ENCODE peak calls at places on chromosome 13, in four cellular contexts. P, W, X and Y are unnamed samples.

GRCh38 chr13:98880673-98881072 is 97.2 kb downstream of the DOCK9 start:
- DNase-seq in P (no peak), W (no peak), X (no peak), Y (peak)

GRCh38 chr13:24043590-24044350 is 116.8 kb upstream of the SPATA13 start:
- DNase-seq in W (no peak), X (no peak), P (no peak), Y (peak)

GRCh38 chr13:110813646-110814624 is 100.4 kb downstream of the ING1 start:
- DNase-seq in P (no peak), W (peak), X (no peak), Y (no peak)

GRCh38 chr13:99969934-99970760 is 1.4 kb downstream of the ZIC5 start:
- DNase-seq in W (peak), X (peak), P (no peak), Y (no peak)

GRCh38 chr13:28564030-28564429 is 69.1 kb upstream of the FLT1 start:
- DNase-seq in W (no peak), X (no peak), P (no peak), Y (no peak)

GRCh38 chr13:95585867-95586266 is 33.3 kb downstream of the CLDN10 start:
- DNase-seq in P (no peak), X (no peak), W (no peak), Y (no peak)

GRCh38 chr13:55418095-55418494 is 1722.6 kb upstream of the PRR20A start:
- DNase-seq in W (no peak), X (no peak), P (no peak), Y (no peak)

GRCh38 chr13:78978381-78978998 is 319.5 kb upstream of the OBI1 start:
- DNase-seq in W (peak), P (peak), X (peak), Y (peak)

GRCh38 chr13:43516401-43516826 is 270.4 kb downstream of the ENOX1 start:
- DNase-seq in P (no peak), X (no peak), W (no peak), Y (no peak)

GRCh38 chr13:54972838-54973237 is 1944.2 kb downstream of the OLFM4 start:
- DNase-seq in P (no peak), W (no peak), X (no peak), Y (no peak)

GRCh38 chr13:90485441-90485840 is 862.0 kb upstream of the MIR17HG start:
- DNase-seq in P (no peak), W (peak), X (no peak), Y (no peak)

GRCh38 chr13:80141114-80141849 is 199.6 kb downstream of the SPRY2 start:
- DNase-seq in P (no peak), X (no peak), W (no peak), Y (peak)

GRCh38 chr13:51041126-51041525 is 69.9 kb downstream of the C13orf42 start:
- DNase-seq in W (no peak), P (no peak), X (no peak), Y (no peak)

GRCh38 chr13:66809496-66809895 is 420.6 kb downstream of the PCDH9 start:
- DNase-seq in W (no peak), X (no peak), P (no peak), Y (no peak)

GRCh38 chr13:77056382-77056781 is 29.4 kb upstream of the FBXL3 start:
- DNase-seq in X (no peak), W (no peak), P (no peak), Y (no peak)

GRCh38 chr13:77053192-77053591 is 26.2 kb upstream of the FBXL3 start:
- DNase-seq in P (no peak), W (no peak), X (no peak), Y (no peak)

GRCh38 chr13:77056886-77057285 is 29.9 kb upstream of the FBXL3 start:
- DNase-seq in X (no peak), P (no peak), W (no peak), Y (no peak)

DNA sequence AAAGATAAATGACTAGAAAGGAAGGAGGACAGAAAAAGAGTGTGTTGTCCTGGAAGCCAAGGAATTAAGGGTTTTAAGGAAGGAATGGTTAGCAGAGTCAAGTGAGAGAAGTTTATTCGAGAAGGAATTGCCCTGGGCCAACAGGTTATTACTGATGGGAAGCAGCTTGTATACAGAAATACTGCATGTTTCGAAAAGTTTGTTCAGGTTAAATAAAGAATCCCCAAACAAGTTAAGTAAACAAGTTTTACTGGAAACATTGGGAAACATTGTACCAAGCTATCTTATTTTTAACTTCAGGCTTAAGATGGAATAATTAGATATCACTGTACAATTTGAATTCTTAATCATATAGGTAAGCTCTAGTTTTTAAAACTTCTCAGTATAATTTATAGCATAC is 28.2 kb upstream of the FBXL3 start:
- DNase-seq in P (no peak), X (no peak), W (no peak), Y (no peak)
- TF ChIP-seq POLR2A in P (no peak), X (no peak), W (no peak), Y (no peak)

GRCh38 chr13:61500176-61500575 is 84.5 kb upstream of the PCDH20 start:
- DNase-seq in X (no peak), P (no peak), W (no peak), Y (no peak)
- TF ChIP-seq MYC in X (no peak), P (no peak), W (no peak), Y (no peak)

GRCh38 chr13:48235814-48236135 is 2.8 kb downstream of the ITM2B start:
- DNase-seq in P (no peak), W (no peak), X (no peak), Y (no peak)

GRCh38 chr13:48233886-48234488 is 981 bp downstream of the ITM2B start:
- DNase-seq in P (peak), X (no peak), W (no peak), Y (no peak)

GRCh38 chr13:48234652-48235099 is 1.7 kb downstream of the ITM2B start:
- DNase-seq in P (no peak), X (no peak), W (no peak), Y (peak)

GRCh38 chr13:48236528-48237353 is 3.7 kb downstream of the ITM2B start:
- DNase-seq in W (no peak), X (peak), P (no peak), Y (peak)

GRCh38 chr13:48235100-48235813 is 2.3 kb downstream of the ITM2B start:
- DNase-seq in W (no peak), P (peak), X (peak), Y (peak)
- TF ChIP-seq POLR2A in W (no peak), P (no peak), X (no peak), Y (no peak)

GRCh38 chr13:107456431-107456830 is 758.9 kb downstream of the LIG4 start:
- DNase-seq in P (no peak), W (no peak), X (no peak), Y (peak)

GRCh38 chr13:107457686-107458085 is 757.6 kb downstream of the LIG4 start:
- DNase-seq in W (no peak), P (no peak), X (no peak), Y (peak)

GRCh38 chr13:107450931-107451330 is 764.4 kb downstream of the LIG4 start:
- DNase-seq in W (no peak), X (peak), P (no peak), Y (peak)

GRCh38 chr13:107450426-107450825 is 764.9 kb downstream of the LIG4 start:
- DNase-seq in P (no peak), X (no peak), W (no peak), Y (no peak)

DNA sequence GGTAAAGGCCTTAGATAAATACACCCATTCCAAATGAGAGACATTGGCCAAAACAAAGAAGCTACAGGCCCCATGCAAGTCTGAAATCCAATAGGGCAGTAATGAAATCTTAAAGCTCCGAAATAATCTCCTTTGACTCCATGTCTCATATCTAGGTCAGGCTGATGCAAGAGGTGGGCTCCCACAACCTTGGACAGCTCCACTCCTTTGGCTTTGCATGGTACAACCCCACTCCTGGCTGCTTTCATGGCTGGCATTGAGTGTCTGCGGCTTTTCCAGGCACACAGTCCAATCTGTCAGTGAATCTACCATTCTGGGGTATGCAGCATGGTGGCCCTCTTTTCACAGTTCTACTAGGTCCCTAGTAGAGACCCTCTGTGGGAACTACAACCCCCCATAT is 762.5 kb downstream of the LIG4 start:
- DNase-seq in W (no peak), P (no peak), X (no peak), Y (no peak)
- TF ChIP-seq MYC in W (no peak), P (no peak), X (no peak), Y (no peak)

GRCh38 chr13:113897161-113897560 is 33.3 kb upstream of the GAS6 start:
- DNase-seq in X (no peak), W (peak), P (no peak), Y (peak)
- TF ChIP-seq POLR2A in X (no peak), W (no peak), P (no peak), Y (peak)

DNA sequence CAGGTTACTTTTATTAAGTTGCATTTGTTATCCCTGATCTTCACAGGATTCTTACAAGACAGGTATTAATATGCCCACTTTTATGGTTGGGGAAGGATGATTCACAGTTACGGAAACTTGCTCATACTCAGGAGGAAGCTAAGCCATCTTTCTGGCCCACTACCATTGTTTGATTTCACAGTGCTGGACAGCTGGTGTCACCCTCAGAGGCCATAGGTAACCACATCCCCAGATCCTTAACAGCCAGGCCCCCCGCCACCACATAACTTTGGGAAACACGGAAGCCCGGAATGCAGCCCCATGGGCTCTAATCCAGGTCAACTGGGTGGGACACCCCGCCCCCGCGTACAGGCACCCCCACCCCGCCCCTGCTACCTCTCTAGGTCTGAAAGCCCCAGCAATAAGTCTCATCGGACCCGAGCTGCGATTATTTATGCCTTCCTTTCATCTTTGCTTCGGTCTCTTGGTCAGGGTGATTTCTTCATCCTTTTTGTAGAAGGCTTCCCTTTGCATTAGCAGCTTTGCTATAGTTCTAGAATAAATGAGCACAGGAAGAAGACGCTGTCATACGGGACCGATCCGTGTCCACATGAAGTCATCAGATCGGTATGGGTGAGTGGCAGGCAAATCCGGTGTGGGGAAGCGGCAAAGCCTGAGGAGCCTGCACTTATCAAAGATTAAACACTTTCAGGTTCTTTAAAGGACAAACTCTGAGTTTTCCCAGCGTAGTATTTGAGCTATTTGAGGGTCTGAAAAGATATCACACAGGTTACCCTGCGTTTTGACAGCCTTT is 119.5 kb downstream of the IRS2 start:
- DNase-seq in X (no peak), W (peak), P (no peak), Y (no peak)
- TF ChIP-seq MYC in X (no peak), W (no peak), P (no peak), Y (no peak)

GRCh38 chr13:33388254-33388998 is 102.9 kb upstream of the STARD13 start:
- DNase-seq in P (no peak), W (peak), X (no peak), Y (no peak)
- TF ChIP-seq POLR2A in P (no peak), W (no peak), X (no peak), Y (no peak)

GRCh38 chr13:46207828-46208227 is 3.9 kb upstream of the LRRC63 start:
- DNase-seq in P (no peak), W (no peak), X (no peak), Y (no peak)

GRCh38 chr13:46211521-46212351 is at the start of gene LRRC63:
- DNase-seq in P (no peak), X (peak), W (peak), Y (peak)

GRCh38 chr13:46210362-46211083 is 1.2 kb upstream of the LRRC63 start:
- DNase-seq in X (no peak), W (no peak), P (no peak), Y (no peak)

GRCh38 chr13:46213242-46213641 is 1.5 kb downstream of the LRRC63 start:
- DNase-seq in X (no peak), P (no peak), W (no peak), Y (no peak)

GRCh38 chr13:46211116-46211515 is 612 bp upstream of the LRRC63 start:
- DNase-seq in P (no peak), W (peak), X (peak), Y (peak)
- TF ChIP-seq MYC in P (no peak), W (no peak), X (no peak), Y (no peak)

DNA sequence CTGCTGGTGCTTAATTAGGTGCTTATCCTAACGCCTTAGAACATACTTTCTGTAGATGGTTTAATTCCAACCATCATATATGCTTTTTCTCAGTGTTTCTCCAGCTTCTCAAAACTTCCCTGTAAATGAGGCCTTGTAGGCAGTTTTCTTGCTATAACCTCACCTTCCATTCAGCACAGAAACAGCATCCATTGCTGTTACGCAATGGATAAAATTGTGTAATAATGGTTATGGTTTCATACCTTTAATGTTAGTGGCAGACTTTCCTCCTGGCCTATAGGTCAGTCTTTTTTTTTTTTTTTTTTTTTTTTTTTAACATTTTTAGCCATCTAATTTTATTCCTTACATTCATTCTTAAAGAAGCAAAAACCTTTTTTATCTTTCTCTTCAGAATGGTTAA is 724.0 kb downstream of the GPC5 start:
- DNase-seq in W (no peak), P (no peak), X (peak), Y (no peak)
- TF ChIP-seq POLR2A in W (no peak), P (no peak), X (no peak), Y (no peak)